ENCODE peak calls at places on chromosomes 12 and 14, in five cellular contexts. X is neuronal stem cell, R is H1, P is trophoblast cell, J is IMR-90. T is an unnamed sample.

GRCh38 chr12:56987551-56988053 is 18.7 kb downstream of the ZBTB39 start:
- DNase-seq in X (peak; percentile 79), P (peak; percentile 91), R (peak; percentile 94), J (peak; percentile 65), T (peak; percentile 75)

GRCh38 chr12:131164096-131164872 is 210.6 kb downstream of the ADGRD1 start:
- DNase-seq in X (no peak), J (no peak), P (no peak), R (no peak), T (no peak)

GRCh38 chr14:61101803-61102548 is 120.9 kb downstream of the SLC38A6 start:
- DNase-seq in R (peak; percentile 47), P (peak; percentile 30), X (no peak), J (peak; percentile 65), T (peak; percentile 82)

GRCh38 chr12:22562187-22563028 is 18.1 kb upstream of the C2CD5 start:
- DNase-seq in R (no peak), J (no peak), P (no peak), X (no peak), T (no peak)

GRCh38 chr12:93019240-93019910 is 90.3 kb upstream of the EEA1 start:
- DNase-seq in P (no peak), J (no peak), X (no peak), R (no peak), T (no peak)

GRCh38 chr14:71686677-71687076 is 245.6 kb upstream of the RGS6 start:
- DNase-seq in P (no peak), J (peak; percentile 36), X (no peak), R (no peak), T (peak; percentile 40)

GRCh38 chr12:47022296-47022695 is 57.1 kb upstream of the PCED1B start:
- DNase-seq in X (no peak), J (peak; percentile 82), P (peak; percentile 23), R (no peak), T (peak; percentile 70)

GRCh38 chr12:105382771-105383632 is 52.5 kb downstream of the C12orf75 start:
- DNase-seq in P (peak; percentile 85), R (peak; percentile 49), X (peak; percentile 45), J (peak; percentile 73), T (peak; percentile 73)

GRCh38 chr12:61857968-61858367 is 402.2 kb upstream of the USP15 start:
- DNase-seq in J (no peak), P (no peak), R (no peak), X (no peak), T (no peak)

GRCh38 chr12:93813972-93814821 is 137.0 kb downstream of the CRADD start:
- DNase-seq in J (peak; percentile 94), X (no peak), P (no peak), R (no peak), T (peak; percentile 96)

GRCh38 chr12:132306885-132307191 is 22.6 kb downstream of the GALNT9 start:
- DNase-seq in X (no peak), P (no peak), R (no peak), J (no peak), T (no peak)

GRCh38 chr14:56002876-56003625 is 115.2 kb upstream of the PELI2 start:
- DNase-seq in R (no peak), X (no peak), P (no peak), J (no peak), T (no peak)

GRCh38 chr12:57497223-57498142 is 9.6 kb downstream of the MARS1 start:
- DNase-seq in R (no peak), P (no peak), X (no peak), J (no peak), T (no peak)

GRCh38 chr12:61810486-61810885 is 449.7 kb upstream of the USP15 start:
- DNase-seq in J (no peak), X (no peak), P (no peak), R (no peak), T (no peak)

GRCh38 chr12:98870521-98870920 is 225.4 kb downstream of the APAF1 start:
- DNase-seq in P (no peak), J (no peak), R (no peak), X (peak; percentile 33), T (no peak)

GRCh38 chr12:43362910-43363694 is 188.9 kb downstream of the ADAMTS20 start:
- DNase-seq in J (peak; percentile 16), R (no peak), P (no peak), X (no peak), T (no peak)

GRCh38 chr14:91303091-91303923 is 58.8 kb upstream of the GPR68 start:
- DNase-seq in R (peak; percentile 98), X (peak; percentile 93), P (no peak), J (no peak), T (no peak)
- H3K14ac ChIP-seq in R (no peak overlapping the region), X (peak overlapping the region; percentile 97), P (no peak overlapping the region), J (no peak overlapping the region), T (no peak overlapping the region)

GRCh38 chr12:4137015-4137414 is 136.5 kb upstream of the CCND2 start:
- DNase-seq in R (no peak), J (no peak), P (no peak), X (no peak), T (no peak)

GRCh38 chr12:4133029-4133428 is 140.5 kb upstream of the CCND2 start:
- DNase-seq in R (no peak), X (no peak), P (no peak), J (no peak), T (no peak)

GRCh38 chr12:4133636-4134433 is 139.7 kb upstream of the CCND2 start:
- DNase-seq in X (no peak), J (no peak), P (no peak), R (peak; percentile 71), T (peak; percentile 41)

GRCh38 chr12:4134833-4135597 is 138.5 kb upstream of the CCND2 start:
- DNase-seq in J (no peak), P (no peak), R (peak; percentile 82), X (no peak), T (no peak)

GRCh38 chr12:4134434-4134762 is 139.2 kb upstream of the CCND2 start:
- DNase-seq in R (no peak), J (no peak), X (no peak), P (no peak), T (no peak)
- H3K4me3 ChIP-seq in R (peak overlapping the region; percentile 23), J (no peak overlapping the region), X (no peak overlapping the region), P (no peak overlapping the region), T (no peak overlapping the region)

GRCh38 chr12:120265483-120266179 is at the start of gene PXN:
- DNase-seq in P (peak; percentile 92), R (peak; percentile 97), X (peak; percentile 85), J (peak; percentile 72), T (peak; percentile 70)
- H3K14ac ChIP-seq in P (peak within 1 kb of the TSS; percentile 98), R (no peak within 1 kb of the TSS), X (peak within 1 kb of the TSS; percentile 91), J (peak within 1 kb of the TSS; percentile 97), T (peak within 1 kb of the TSS; percentile 99)

DNA sequence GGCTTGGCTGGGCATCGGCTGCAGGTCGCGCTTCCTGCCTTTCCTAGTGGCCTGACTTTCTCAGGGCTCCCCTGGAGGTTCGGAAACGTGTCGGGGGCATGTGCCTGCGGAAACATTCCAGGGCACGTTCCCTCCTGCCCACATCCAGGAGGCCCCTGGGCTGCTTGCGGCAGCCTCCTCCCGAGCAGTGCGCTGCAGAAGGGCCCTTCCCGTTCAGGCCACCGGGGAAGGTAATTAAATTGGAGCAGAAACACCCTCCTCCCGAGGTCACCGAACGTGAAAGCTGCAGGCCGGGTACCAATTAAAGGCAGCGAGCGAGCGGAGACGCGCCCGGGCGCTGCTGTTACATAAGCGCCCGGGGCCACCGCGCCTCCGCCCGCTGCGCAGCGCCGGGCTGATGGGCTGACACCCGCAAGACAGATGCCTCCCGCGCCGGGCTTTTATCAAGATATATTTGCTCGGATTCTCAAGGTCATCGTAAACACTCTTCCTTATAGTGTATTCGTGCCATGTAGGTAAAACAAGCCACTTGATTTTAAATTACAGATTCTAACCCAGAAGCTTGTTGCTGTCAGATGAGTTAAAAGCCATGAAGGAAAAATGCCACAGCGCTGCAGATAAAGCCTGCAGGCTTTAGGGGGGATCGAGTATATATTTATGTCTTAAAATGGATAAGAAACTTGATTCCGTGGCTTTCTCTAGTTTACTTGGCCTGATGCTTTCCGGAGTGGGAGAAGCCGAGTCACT is 31.4 kb downstream of the SSPN start:
- DNase-seq in X (peak; percentile 52), J (no peak), P (peak; percentile 79), R (peak; percentile 68), T (peak; percentile 48)
- H3K4me3 ChIP-seq in X (peak overlapping the region; percentile 41), J (peak overlapping the region; percentile 41), P (no peak overlapping the region), R (peak overlapping the region; percentile 14), T (peak overlapping the region; percentile 72)

DNA sequence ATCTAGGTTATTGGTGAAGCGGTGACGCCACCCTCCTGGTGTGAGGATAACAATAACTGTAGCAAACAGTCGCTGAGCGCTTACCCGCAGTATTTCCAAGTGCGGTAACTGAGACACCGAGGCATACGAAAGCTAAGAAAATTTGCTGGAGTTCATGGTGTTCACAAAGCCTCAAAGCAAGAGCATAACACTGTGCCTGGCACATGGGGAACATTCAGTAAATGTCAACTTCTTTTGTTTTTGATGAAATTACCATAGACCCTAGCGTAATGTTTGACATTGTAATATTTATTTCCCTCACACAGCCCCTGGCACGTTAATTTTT is 767 bp downstream of the YEATS4 start:
- DNase-seq in J (no peak), X (no peak), P (no peak), R (no peak), T (no peak)
- H3K14ac ChIP-seq in J (no peak overlapping the region), X (no peak overlapping the region), P (peak overlapping the region; percentile 24), R (no peak overlapping the region), T (no peak overlapping the region)

GRCh38 chr12:118922405-118922804 is 58.9 kb upstream of the SRRM4 start:
- DNase-seq in R (peak; percentile 53), X (peak; percentile 51), J (no peak), P (peak; percentile 23), T (no peak)

DNA sequence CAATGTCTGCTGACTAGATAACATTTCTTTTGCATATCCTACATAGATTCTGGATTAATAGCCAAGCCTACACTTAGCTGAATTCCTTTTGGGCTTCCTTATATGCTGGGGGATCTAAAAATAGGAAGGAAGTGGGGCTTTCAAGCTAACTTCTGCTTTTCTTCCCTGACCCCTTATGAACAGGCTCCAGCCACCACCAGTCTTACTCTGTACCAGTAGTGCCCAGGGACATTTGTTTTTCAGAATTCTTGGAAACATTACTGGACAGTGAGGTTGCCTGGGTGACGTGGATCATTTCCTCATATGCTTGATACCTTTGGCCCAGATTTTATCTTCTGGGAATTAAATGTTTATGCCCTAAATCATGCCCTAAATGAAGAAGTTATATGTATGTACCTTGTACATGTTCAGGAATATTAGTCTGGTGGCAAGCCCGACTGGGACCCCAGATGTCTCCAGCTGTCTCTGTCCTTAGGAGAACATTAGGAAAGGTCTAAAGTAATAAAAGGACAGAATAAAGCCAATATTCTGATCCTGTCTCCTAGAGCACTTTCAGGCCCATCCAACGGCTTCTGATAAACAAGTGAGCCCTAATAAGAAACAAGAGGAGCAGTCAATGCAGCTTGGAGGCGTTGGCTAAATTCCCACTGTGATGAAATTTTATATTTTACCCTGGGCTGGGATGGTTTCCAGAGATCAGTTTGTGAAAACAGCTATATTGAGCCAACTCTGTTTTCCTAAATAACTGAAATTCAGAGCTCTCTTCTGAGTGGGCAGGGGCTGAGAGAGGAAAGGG is 55.7 kb upstream of the SRRM4 start:
- DNase-seq in X (no peak), P (no peak), R (no peak), J (no peak), T (no peak)
- H3K4me3 ChIP-seq in X (no peak overlapping the region), P (no peak overlapping the region), R (no peak overlapping the region), J (no peak overlapping the region), T (no peak overlapping the region)

GRCh38 chr12:21527451-21528180 is 1.5 kb downstream of the SPX start:
- DNase-seq in P (peak; percentile 54), X (peak; percentile 51), J (peak; percentile 18), R (peak; percentile 78), T (peak; percentile 62)
- H3K14ac ChIP-seq in P (no peak overlapping the region), X (no peak overlapping the region), J (no peak overlapping the region), R (no peak overlapping the region), T (no peak overlapping the region)

T was measured in mesenchymal stem cell.